ENCODE peak calls at places on chromosomes 12 and 14, in eight cellular contexts. I, J, E, K, Z, V, C and L are unnamed samples.

GRCh38 chr12:76288218-76288617 is 60.0 kb downstream of the BBS10 start:
- DNase-seq in I (no peak), J (no peak), E (no peak), K (no peak), Z (no peak), V (no peak), C (no peak), L (no peak)

GRCh38 chr12:47751561-47751960 is 7.1 kb downstream of the RAPGEF3 start:
- DNase-seq in I (no peak), J (no peak), E (no peak), K (no peak), Z (no peak), V (no peak), C (no peak), L (no peak)

GRCh38 chr12:109033239-109034196 is 12.7 kb upstream of the SVOP start:
- DNase-seq in I (no peak), J (no peak), E (no peak), K (no peak), Z (no peak), V (no peak), C (no peak), L (no peak)

GRCh38 chr14:60317609-60318008 is 68.6 kb downstream of the PPM1A start:
- DNase-seq in I (no peak), J (no peak), E (no peak), K (no peak), Z (no peak), V (no peak), C (no peak), L (no peak)

GRCh38 chr14:90555126-90556049 is 158.6 kb downstream of the CALM1 start:
- DNase-seq in I (no peak), J (no peak), E (no peak), K (no peak), Z (no peak), V (no peak), C (no peak), L (no peak)

GRCh38 chr12:65535951-65536350 is 257.5 kb downstream of the MSRB3 start:
- DNase-seq in I (no peak), J (peak), E (no peak), K (no peak), Z (no peak), V (no peak), C (no peak), L (no peak)

GRCh38 chr14:75831455-75831854 is 150.3 kb downstream of the TGFB3 start:
- DNase-seq in I (peak), J (peak), E (peak), K (peak), Z (peak), V (no peak), C (no peak), L (no peak)

GRCh38 chr14:65167072-65167645 is 64.8 kb upstream of the MAX start:
- DNase-seq in I (no peak), J (no peak), E (no peak), K (no peak), Z (no peak), V (no peak), C (no peak), L (no peak)

GRCh38 chr12:8589679-8590078 is 23.0 kb downstream of the AICDA start:
- DNase-seq in I (no peak), J (no peak), E (no peak), K (no peak), Z (no peak), V (no peak), C (no peak), L (no peak)

GRCh38 chr12:76946451-76946850 is 67.6 kb upstream of the CSRP2 start:
- DNase-seq in I (no peak), J (no peak), E (no peak), K (no peak), Z (no peak), V (no peak), C (no peak), L (no peak)

GRCh38 chr12:75478395-75478794 is 2.2 kb upstream of the GLIPR1 start:
- DNase-seq in I (no peak), J (peak), E (no peak), K (no peak), Z (no peak), V (no peak), C (no peak), L (no peak)

GRCh38 chr12:27061317-27061716 is 21.1 kb downstream of the C12orf71 start:
- DNase-seq in I (no peak), J (no peak), E (no peak), K (no peak), Z (no peak), V (no peak), C (no peak), L (no peak)

GRCh38 chr12:50618864-50619609 is 114.3 kb downstream of the DIP2B start:
- DNase-seq in I (no peak), J (peak), E (no peak), K (no peak), Z (no peak), V (no peak), C (peak), L (no peak)

GRCh38 chr14:100417466-100417865 is 94.3 kb downstream of the SLC25A47 start:
- DNase-seq in I (no peak), J (peak), E (peak), K (no peak), Z (no peak), V (no peak), C (peak), L (no peak)

GRCh38 chr14:98028156-98028555 is 1231.0 kb downstream of the VRK1 start:
- DNase-seq in I (no peak), J (no peak), E (no peak), K (no peak), Z (no peak), V (no peak), C (no peak), L (no peak)

GRCh38 chr12:68530965-68531364 is 79.7 kb upstream of the RAP1B start:
- DNase-seq in I (no peak), J (peak), E (peak), K (no peak), Z (no peak), V (peak), C (no peak), L (no peak)

GRCh38 chr14:92037989-92038388 is 1.9 kb downstream of the TRIP11 start:
- DNase-seq in I (no peak), J (peak), E (no peak), K (no peak), Z (no peak), V (no peak), C (no peak), L (no peak)
- H3K4me3 ChIP-seq in I (peak), J (peak), E (peak), K (no peak), Z (peak), V (peak), C (no peak), L (no peak)

DNA sequence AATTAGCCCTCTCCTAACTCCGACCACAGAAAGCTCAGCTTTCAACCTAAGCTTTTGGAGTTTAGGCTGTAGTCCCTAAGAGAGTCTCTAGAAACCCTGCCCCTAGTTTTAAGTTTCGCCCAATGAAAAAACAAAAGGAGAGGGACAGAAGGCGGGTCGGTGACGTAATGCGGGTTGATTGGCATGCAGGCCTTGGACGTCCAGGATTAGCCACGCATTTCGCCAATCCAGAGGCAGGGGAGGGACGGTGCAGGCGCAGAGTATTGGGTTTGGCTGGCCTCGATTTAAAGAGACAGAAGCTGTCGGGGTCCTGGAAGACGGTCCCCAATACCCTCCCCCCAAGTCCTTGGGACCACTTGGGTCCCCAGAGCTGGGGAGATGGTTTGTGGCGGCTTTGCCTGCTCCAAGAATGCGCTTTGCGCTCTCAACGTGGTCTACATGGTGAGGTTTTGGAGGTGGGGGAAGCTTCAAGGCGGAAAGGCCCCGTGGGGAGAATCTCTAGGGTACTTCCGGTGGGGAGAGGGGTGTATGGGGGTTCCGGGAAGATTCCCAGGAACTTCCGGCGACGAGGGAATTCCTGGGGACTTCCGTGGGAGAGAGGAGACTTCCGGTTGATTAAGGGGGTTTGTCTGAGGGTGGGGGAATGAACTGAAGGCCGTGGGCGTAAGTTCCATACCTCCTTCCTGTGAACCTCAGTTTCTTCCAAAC is at the start of gene TSPAN31:
- DNase-seq in I (peak), J (peak), E (peak), K (peak), Z (peak), V (peak), C (peak), L (peak)
- H3K27ac ChIP-seq in I (peak), J (peak), E (peak), K (peak), Z (peak), V (peak), C (peak), L (peak)

GRCh38 chr12:63450821-63451220 is 217.5 kb downstream of the DPY19L2 start:
- DNase-seq in I (no peak), J (no peak), E (no peak), K (no peak), Z (no peak), V (no peak), C (no peak), L (no peak)
- TF ChIP-seq CTCF in I (no peak), J (no peak), E (no peak), K (no peak), Z (no peak), V (no peak), C (no peak), L (no peak)

GRCh38 chr12:51822261-51822616 is 26.3 kb downstream of the FIGNL2 start:
- DNase-seq in I (no peak), J (no peak), E (no peak), K (no peak), Z (no peak), V (no peak), C (no peak), L (no peak)
- H3K4me3 ChIP-seq in I (peak), J (no peak), E (no peak), K (peak), Z (no peak), V (no peak), C (peak), L (no peak)

GRCh38 chr12:124446364-124446763 is 121.0 kb downstream of the NCOR2 start:
- DNase-seq in I (no peak), J (no peak), E (no peak), K (no peak), Z (no peak), V (no peak), C (no peak), L (no peak)

GRCh38 chr12:124445826-124446225 is 121.6 kb downstream of the NCOR2 start:
- DNase-seq in I (no peak), J (no peak), E (no peak), K (no peak), Z (no peak), V (no peak), C (no peak), L (no peak)

GRCh38 chr12:124442772-124443445 is 124.5 kb downstream of the NCOR2 start:
- DNase-seq in I (no peak), J (no peak), E (no peak), K (no peak), Z (peak), V (no peak), C (no peak), L (no peak)

GRCh38 chr12:124443929-124444712 is 123.3 kb downstream of the NCOR2 start:
- DNase-seq in I (no peak), J (peak), E (no peak), K (no peak), Z (no peak), V (no peak), C (no peak), L (no peak)

GRCh38 chr12:124445121-124445718 is 122.2 kb downstream of the NCOR2 start:
- DNase-seq in I (no peak), J (no peak), E (no peak), K (no peak), Z (no peak), V (no peak), C (no peak), L (no peak)
- H3K27ac ChIP-seq in I (no peak), J (no peak), E (no peak), K (no peak), Z (peak), V (no peak), C (no peak), L (no peak)